ENCODE peak calls at places on chromosomes 6 and 20, in six cellular contexts. One of them, this sample, is unnamed.

GRCh38 chr20:41645372-41645771 is 27.2 kb upstream of the CHD6 start:
- DNase-seq in epithelial cell of esophagus: peak; percentile 79
- DNase-seq in nephron progenitor cell: no peak
- DNase-seq in osteocyte: no peak
- DNase-seq in mammary epithelial cell: peak; percentile 82
- DNase-seq in astrocyte of the cerebellum: no peak
- DNase-seq in this sample: no peak

GRCh38 chr6:36128073-36128472 is 2.2 kb upstream of the MAPK13 start:
- DNase-seq in epithelial cell of esophagus: no peak
- DNase-seq in nephron progenitor cell: no peak
- DNase-seq in osteocyte: no peak
- DNase-seq in mammary epithelial cell: no peak
- DNase-seq in astrocyte of the cerebellum: no peak
- DNase-seq in this sample: no peak

GRCh38 chr6:105902401-105903031 is 183.6 kb upstream of the PRDM1 start:
- DNase-seq in epithelial cell of esophagus: no peak
- DNase-seq in nephron progenitor cell: no peak
- DNase-seq in osteocyte: no peak
- DNase-seq in mammary epithelial cell: no peak
- DNase-seq in astrocyte of the cerebellum: no peak
- DNase-seq in this sample: no peak

GRCh38 chr20:61810066-61810708 is 255.5 kb downstream of the TAF4 start:
- DNase-seq in epithelial cell of esophagus: no peak
- DNase-seq in nephron progenitor cell: no peak
- DNase-seq in osteocyte: no peak
- DNase-seq in mammary epithelial cell: no peak
- DNase-seq in astrocyte of the cerebellum: no peak
- DNase-seq in this sample: no peak

GRCh38 chr6:106192824-106193223 is 106.7 kb downstream of the PRDM1 start:
- DNase-seq in epithelial cell of esophagus: peak; percentile 67
- DNase-seq in nephron progenitor cell: no peak
- DNase-seq in osteocyte: no peak
- DNase-seq in mammary epithelial cell: peak; percentile 75
- DNase-seq in astrocyte of the cerebellum: peak; percentile 32
- DNase-seq in this sample: no peak

GRCh38 chr6:37262446-37263026 is 4.6 kb upstream of the TMEM217 start:
- DNase-seq in epithelial cell of esophagus: peak; percentile 54
- DNase-seq in nephron progenitor cell: no peak
- DNase-seq in osteocyte: no peak
- DNase-seq in mammary epithelial cell: peak; percentile 58
- DNase-seq in astrocyte of the cerebellum: no peak
- DNase-seq in this sample: no peak

GRCh38 chr6:144408151-144408550 is 123.0 kb downstream of the UTRN start:
- DNase-seq in epithelial cell of esophagus: no peak
- DNase-seq in nephron progenitor cell: peak; percentile 14
- DNase-seq in osteocyte: no peak
- DNase-seq in mammary epithelial cell: no peak
- DNase-seq in astrocyte of the cerebellum: no peak
- DNase-seq in this sample: no peak

GRCh38 chr6:167058261-167058660 is 59.1 kb downstream of the CEP43 start:
- DNase-seq in epithelial cell of esophagus: no peak
- DNase-seq in nephron progenitor cell: no peak
- DNase-seq in osteocyte: no peak
- DNase-seq in mammary epithelial cell: no peak
- DNase-seq in astrocyte of the cerebellum: peak; percentile 35
- DNase-seq in this sample: no peak

GRCh38 chr6:113620372-113620771 is 236.8 kb upstream of the MARCKS start:
- DNase-seq in epithelial cell of esophagus: no peak
- DNase-seq in nephron progenitor cell: no peak
- DNase-seq in osteocyte: no peak
- DNase-seq in mammary epithelial cell: peak; percentile 47
- DNase-seq in astrocyte of the cerebellum: no peak
- DNase-seq in this sample: no peak

GRCh38 chr6:13927203-13927602 is 2.5 kb downstream of the RNF182 start:
- DNase-seq in epithelial cell of esophagus: peak; percentile 34
- DNase-seq in nephron progenitor cell: no peak
- DNase-seq in osteocyte: no peak
- DNase-seq in mammary epithelial cell: peak; percentile 17
- DNase-seq in astrocyte of the cerebellum: no peak
- DNase-seq in this sample: no peak

GRCh38 chr6:151284012-151284411 is 44.2 kb downstream of the AKAP12 start:
- DNase-seq in epithelial cell of esophagus: peak; percentile 93
- DNase-seq in nephron progenitor cell: no peak
- DNase-seq in osteocyte: no peak
- DNase-seq in mammary epithelial cell: peak; percentile 73
- DNase-seq in astrocyte of the cerebellum: no peak
- DNase-seq in this sample: no peak

GRCh38 chr20:9889270-9889981 is 50.5 kb upstream of the PAK5 start:
- DNase-seq in epithelial cell of esophagus: no peak
- DNase-seq in nephron progenitor cell: no peak
- DNase-seq in osteocyte: no peak
- DNase-seq in mammary epithelial cell: no peak
- DNase-seq in astrocyte of the cerebellum: no peak
- DNase-seq in this sample: no peak

GRCh38 chr6:28537509-28538140 is 11.9 kb downstream of the GPX5 start:
- DNase-seq in epithelial cell of esophagus: peak; percentile 75
- DNase-seq in nephron progenitor cell: peak; percentile 17
- DNase-seq in osteocyte: no peak
- DNase-seq in mammary epithelial cell: peak; percentile 75
- DNase-seq in astrocyte of the cerebellum: no peak
- DNase-seq in this sample: no peak

GRCh38 chr6:13429406-13429753 is 58.0 kb downstream of the GFOD1 start:
- DNase-seq in epithelial cell of esophagus: no peak
- DNase-seq in nephron progenitor cell: no peak
- DNase-seq in osteocyte: no peak
- DNase-seq in mammary epithelial cell: no peak
- DNase-seq in astrocyte of the cerebellum: no peak
- DNase-seq in this sample: no peak

GRCh38 chr6:69976591-69977090 is 110.3 kb downstream of the COL19A1 start:
- DNase-seq in epithelial cell of esophagus: peak; percentile 36
- DNase-seq in nephron progenitor cell: no peak
- DNase-seq in osteocyte: no peak
- DNase-seq in mammary epithelial cell: peak; percentile 11
- DNase-seq in astrocyte of the cerebellum: no peak
- DNase-seq in this sample: no peak

GRCh38 chr6:2035046-2035445 is 210.4 kb downstream of the GMDS start:
- DNase-seq in epithelial cell of esophagus: no peak
- DNase-seq in nephron progenitor cell: no peak
- DNase-seq in osteocyte: no peak
- DNase-seq in mammary epithelial cell: no peak
- DNase-seq in astrocyte of the cerebellum: no peak
- DNase-seq in this sample: no peak

GRCh38 chr6:156776841-156777576 is at the start of gene ARID1B:
- DNase-seq in epithelial cell of esophagus: peak; percentile 84
- DNase-seq in nephron progenitor cell: peak; percentile 82
- DNase-seq in osteocyte: peak; percentile 93
- DNase-seq in mammary epithelial cell: peak; percentile 76
- DNase-seq in astrocyte of the cerebellum: peak; percentile 65
- DNase-seq in this sample: peak; percentile 68

GRCh38 chr6:41503841-41504525 is 42.2 kb upstream of the FOXP4 start:
- DNase-seq in epithelial cell of esophagus: no peak
- DNase-seq in nephron progenitor cell: peak; percentile 50
- DNase-seq in osteocyte: no peak
- DNase-seq in mammary epithelial cell: peak; percentile 16
- DNase-seq in astrocyte of the cerebellum: no peak
- DNase-seq in this sample: no peak

GRCh38 chr6:22622390-22622789 is 53.0 kb downstream of the HDGFL1 start:
- DNase-seq in epithelial cell of esophagus: no peak
- DNase-seq in nephron progenitor cell: no peak
- DNase-seq in osteocyte: no peak
- DNase-seq in mammary epithelial cell: no peak
- DNase-seq in astrocyte of the cerebellum: no peak
- DNase-seq in this sample: no peak

GRCh38 chr6:170165085-170165484 is 125.8 kb downstream of the DLL1 start:
- DNase-seq in epithelial cell of esophagus: no peak
- DNase-seq in nephron progenitor cell: no peak
- DNase-seq in osteocyte: no peak
- DNase-seq in mammary epithelial cell: no peak
- DNase-seq in astrocyte of the cerebellum: no peak
- DNase-seq in this sample: no peak

GRCh38 chr6:82246802-82247633 is 526 bp downstream of the IBTK start:
- DNase-seq in epithelial cell of esophagus: peak; percentile 45
- DNase-seq in nephron progenitor cell: peak; percentile 77
- DNase-seq in osteocyte: no peak
- DNase-seq in mammary epithelial cell: peak; percentile 38
- DNase-seq in astrocyte of the cerebellum: no peak
- DNase-seq in this sample: peak; percentile 46

GRCh38 chr6:47478233-47479155 is 905 bp downstream of the CD2AP start:
- DNase-seq in epithelial cell of esophagus: peak; percentile 58
- DNase-seq in nephron progenitor cell: no peak
- DNase-seq in osteocyte: no peak
- DNase-seq in mammary epithelial cell: peak; percentile 66
- DNase-seq in astrocyte of the cerebellum: no peak
- DNase-seq in this sample: no peak

GRCh38 chr6:168700880-168701279 is 259.9 kb downstream of the SMOC2 start:
- DNase-seq in epithelial cell of esophagus: no peak
- DNase-seq in nephron progenitor cell: no peak
- DNase-seq in osteocyte: no peak
- DNase-seq in mammary epithelial cell: no peak
- DNase-seq in astrocyte of the cerebellum: no peak
- DNase-seq in this sample: no peak

GRCh38 chr6:169215201-169215661 is 38.4 kb downstream of the THBS2 start:
- DNase-seq in epithelial cell of esophagus: no peak
- DNase-seq in nephron progenitor cell: no peak
- DNase-seq in osteocyte: peak; percentile 62
- DNase-seq in mammary epithelial cell: no peak
- DNase-seq in astrocyte of the cerebellum: no peak
- DNase-seq in this sample: no peak

GRCh38 chr6:28542440-28543293 is 17.0 kb downstream of the GPX5 start:
- DNase-seq in epithelial cell of esophagus: peak; percentile 83
- DNase-seq in nephron progenitor cell: peak; percentile 78
- DNase-seq in osteocyte: peak; percentile 71
- DNase-seq in mammary epithelial cell: peak; percentile 95
- DNase-seq in astrocyte of the cerebellum: peak; percentile 42
- DNase-seq in this sample: peak; percentile 64

GRCh38 chr6:157281570-157281969 is 41.7 kb downstream of the TMEM242 start:
- DNase-seq in epithelial cell of esophagus: no peak
- DNase-seq in nephron progenitor cell: no peak
- DNase-seq in osteocyte: peak; percentile 32
- DNase-seq in mammary epithelial cell: no peak
- DNase-seq in astrocyte of the cerebellum: no peak
- DNase-seq in this sample: no peak

GRCh38 chr6:129031051-129031599 is 148.2 kb downstream of the LAMA2 start:
- DNase-seq in epithelial cell of esophagus: peak; percentile 17
- DNase-seq in nephron progenitor cell: no peak
- DNase-seq in osteocyte: no peak
- DNase-seq in mammary epithelial cell: peak; percentile 6
- DNase-seq in astrocyte of the cerebellum: peak; percentile 33
- DNase-seq in this sample: no peak

GRCh38 chr6:24763578-24763977 is 11.2 kb upstream of the GMNN start:
- DNase-seq in epithelial cell of esophagus: peak; percentile 15
- DNase-seq in nephron progenitor cell: no peak
- DNase-seq in osteocyte: no peak
- DNase-seq in mammary epithelial cell: no peak
- DNase-seq in astrocyte of the cerebellum: no peak
- DNase-seq in this sample: no peak

DNA sequence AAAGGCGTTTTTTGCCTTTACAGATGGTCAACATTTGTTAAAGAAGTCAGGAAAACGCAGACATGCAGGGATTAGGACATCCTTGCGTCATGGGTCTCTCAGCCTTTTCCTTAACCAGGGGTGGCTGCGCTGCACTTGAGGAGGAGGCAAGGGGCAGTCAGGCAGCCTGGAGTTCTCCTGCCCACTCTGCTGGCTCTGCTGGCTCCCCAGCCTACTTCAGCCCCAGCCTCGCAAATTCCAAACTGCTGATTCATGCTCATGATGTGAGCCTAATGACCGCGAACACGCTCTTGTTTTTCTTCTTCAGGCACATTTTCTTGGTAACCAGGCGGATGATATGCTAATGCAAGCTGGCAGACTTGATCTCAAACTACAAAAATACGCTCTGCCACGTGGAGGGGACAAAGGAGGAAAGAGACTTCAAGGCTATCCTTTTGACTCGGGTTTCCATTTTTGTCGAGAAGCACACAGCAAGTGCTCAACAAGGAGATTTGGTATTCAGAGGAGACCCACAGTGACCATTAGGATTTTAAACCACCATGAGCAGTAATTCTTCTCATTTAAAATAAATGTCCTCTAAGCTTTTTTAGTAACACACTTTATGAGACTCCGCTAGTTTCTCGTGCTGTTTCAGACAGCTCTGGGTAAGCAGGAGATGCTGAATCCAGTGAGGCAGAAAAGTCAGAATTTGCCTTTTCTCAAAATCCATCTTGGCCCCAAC is 290.2 kb upstream of the STXBP5 start:
- DNase-seq in epithelial cell of esophagus: peak; percentile 93
- DNase-seq in nephron progenitor cell: peak; percentile 52
- DNase-seq in osteocyte: peak; percentile 93
- DNase-seq in mammary epithelial cell: peak; percentile 92
- DNase-seq in astrocyte of the cerebellum: peak; percentile 98
- DNase-seq in this sample: peak; percentile 37
- TF ChIP-seq CTCF in epithelial cell of esophagus: no peak
- TF ChIP-seq CTCF in nephron progenitor cell: no peak
- TF ChIP-seq CTCF in osteocyte: peak; percentile 24
- TF ChIP-seq CTCF in mammary epithelial cell: no peak
- TF ChIP-seq CTCF in astrocyte of the cerebellum: peak; percentile 5
- TF ChIP-seq CTCF in this sample: no peak

GRCh38 chr6:33118525-33119123 is 42.8 kb downstream of the HLA-DPB1 start:
- DNase-seq in epithelial cell of esophagus: peak; percentile 53
- DNase-seq in nephron progenitor cell: peak; percentile 12
- DNase-seq in osteocyte: no peak
- DNase-seq in mammary epithelial cell: peak; percentile 39
- DNase-seq in astrocyte of the cerebellum: peak; percentile 43
- DNase-seq in this sample: no peak
- TF ChIP-seq CTCF in epithelial cell of esophagus: peak; percentile 65
- TF ChIP-seq CTCF in nephron progenitor cell: peak; percentile 93
- TF ChIP-seq CTCF in osteocyte: peak; percentile 75
- TF ChIP-seq CTCF in mammary epithelial cell: peak; percentile 68
- TF ChIP-seq CTCF in astrocyte of the cerebellum: peak; percentile 47
- TF ChIP-seq CTCF in this sample: peak; percentile 85

DNA sequence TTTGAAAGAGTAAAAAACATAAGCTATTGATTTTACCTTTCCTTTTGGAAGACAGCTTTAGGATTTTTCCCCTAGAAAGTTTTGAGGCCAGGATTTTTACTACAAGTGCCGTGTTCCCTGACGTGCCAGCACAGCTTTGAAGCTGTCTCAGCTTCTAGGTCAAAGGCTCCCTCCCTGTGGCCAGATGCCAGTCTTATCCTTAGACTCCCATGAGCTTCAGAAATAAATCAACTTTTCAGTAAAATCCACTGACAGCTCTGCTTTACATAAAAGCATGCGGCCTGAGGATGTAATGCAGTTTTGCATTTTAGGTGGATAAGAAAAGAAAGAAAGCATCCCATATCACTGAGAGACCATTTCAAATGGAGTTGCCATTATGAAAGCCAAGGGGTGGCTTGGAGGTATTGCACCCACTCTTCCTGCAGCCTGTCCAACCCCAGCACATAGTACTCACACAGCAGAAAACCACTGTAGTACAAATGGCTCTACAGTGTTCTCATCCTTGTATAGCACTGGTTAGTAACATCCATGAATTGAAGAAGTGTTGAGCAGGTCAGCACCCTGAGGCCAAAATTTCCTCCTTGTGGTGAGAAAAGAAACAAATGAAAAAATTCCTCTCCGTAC is 15.2 kb upstream of the ATXN1 start:
- DNase-seq in epithelial cell of esophagus: no peak
- DNase-seq in nephron progenitor cell: no peak
- DNase-seq in osteocyte: no peak
- DNase-seq in mammary epithelial cell: peak; percentile 16
- DNase-seq in astrocyte of the cerebellum: no peak
- DNase-seq in this sample: no peak
- TF ChIP-seq CTCF in epithelial cell of esophagus: no peak
- TF ChIP-seq CTCF in nephron progenitor cell: no peak
- TF ChIP-seq CTCF in osteocyte: peak; percentile 24
- TF ChIP-seq CTCF in mammary epithelial cell: no peak
- TF ChIP-seq CTCF in astrocyte of the cerebellum: peak; percentile 26
- TF ChIP-seq CTCF in this sample: peak; percentile 36

GRCh38 chr20:3276400-3277015 is 37.5 kb upstream of the SLC4A11 start:
- DNase-seq in epithelial cell of esophagus: peak; percentile 28
- DNase-seq in nephron progenitor cell: no peak
- DNase-seq in osteocyte: no peak
- DNase-seq in mammary epithelial cell: peak; percentile 5
- DNase-seq in astrocyte of the cerebellum: no peak
- DNase-seq in this sample: no peak
- TF ChIP-seq CTCF in epithelial cell of esophagus: peak; percentile 25
- TF ChIP-seq CTCF in nephron progenitor cell: peak; percentile 13
- TF ChIP-seq CTCF in osteocyte: no peak
- TF ChIP-seq CTCF in mammary epithelial cell: peak; percentile 32
- TF ChIP-seq CTCF in astrocyte of the cerebellum: no peak
- TF ChIP-seq CTCF in this sample: peak; percentile 19